ENCODE peak calls at places on chromosome 19, in nine cellular contexts. One of them, this sample, is unnamed.

GRCh38 chr19:52638601-52639000 is 446 bp upstream of the ZNF83 start:
- DNase-seq in astrocyte of the hippocampus: peak; percentile 66
- DNase-seq in Peyer's patch: no peak
- DNase-seq in Calu3: no peak
- DNase-seq in AG10803: peak; percentile 52
- DNase-seq in mesothelial cell of epicardium: no peak
- DNase-seq in CD4-positive, alpha-beta memory T cell: peak; percentile 39
- DNase-seq in GM18507: no peak
- DNase-seq in HTR-8/SVneo: peak; percentile 37
- DNase-seq in this sample: peak; percentile 12

GRCh38 chr19:10808937-10809655 is 26.9 kb downstream of the TMED1 start:
- DNase-seq in CD4-positive, alpha-beta memory T cell: peak; percentile 73
- DNase-seq in mesothelial cell of epicardium: no peak
- DNase-seq in AG10803: peak; percentile 52
- DNase-seq in Peyer's patch: no peak
- DNase-seq in astrocyte of the hippocampus: peak; percentile 64
- DNase-seq in GM18507: no peak
- DNase-seq in HTR-8/SVneo: no peak
- DNase-seq in Calu3: peak; percentile 31
- DNase-seq in this sample: peak; percentile 80

GRCh38 chr19:58182989-58183821 is at the start of gene ZNF274:
- DNase-seq in HTR-8/SVneo: peak; percentile 90
- DNase-seq in mesothelial cell of epicardium: peak; percentile 93
- DNase-seq in GM18507: peak; percentile 92
- DNase-seq in Calu3: peak; percentile 98
- DNase-seq in astrocyte of the hippocampus: peak; percentile 97
- DNase-seq in CD4-positive, alpha-beta memory T cell: peak; percentile 94
- DNase-seq in Peyer's patch: peak; percentile 96
- DNase-seq in AG10803: peak; percentile 89
- DNase-seq in this sample: peak; percentile 91

GRCh38 chr19:12665281-12665573 is 1.3 kb downstream of the MAN2B1 start:
- DNase-seq in GM18507: peak; percentile 54
- DNase-seq in Peyer's patch: no peak
- DNase-seq in AG10803: no peak
- DNase-seq in HTR-8/SVneo: no peak
- DNase-seq in astrocyte of the hippocampus: no peak
- DNase-seq in CD4-positive, alpha-beta memory T cell: peak; percentile 73
- DNase-seq in mesothelial cell of epicardium: no peak
- DNase-seq in Calu3: no peak
- DNase-seq in this sample: no peak

GRCh38 chr19:11659612-11660011 is 62.3 kb downstream of the ZNF627 start:
- DNase-seq in mesothelial cell of epicardium: no peak
- DNase-seq in astrocyte of the hippocampus: no peak
- DNase-seq in GM18507: no peak
- DNase-seq in HTR-8/SVneo: peak; percentile 29
- DNase-seq in Calu3: no peak
- DNase-seq in CD4-positive, alpha-beta memory T cell: no peak
- DNase-seq in AG10803: peak; percentile 9
- DNase-seq in Peyer's patch: no peak
- DNase-seq in this sample: peak; percentile 24

GRCh38 chr19:23872282-23872919 is 42.3 kb upstream of the ZNF726 start:
- DNase-seq in CD4-positive, alpha-beta memory T cell: no peak
- DNase-seq in astrocyte of the hippocampus: no peak
- DNase-seq in HTR-8/SVneo: no peak
- DNase-seq in AG10803: no peak
- DNase-seq in GM18507: no peak
- DNase-seq in Calu3: no peak
- DNase-seq in Peyer's patch: no peak
- DNase-seq in mesothelial cell of epicardium: no peak
- DNase-seq in this sample: no peak

GRCh38 chr19:16228637-16229321 is 31.1 kb downstream of the AP1M1 start:
- DNase-seq in Calu3: no peak
- DNase-seq in HTR-8/SVneo: no peak
- DNase-seq in astrocyte of the hippocampus: no peak
- DNase-seq in AG10803: no peak
- DNase-seq in mesothelial cell of epicardium: no peak
- DNase-seq in GM18507: no peak
- DNase-seq in CD4-positive, alpha-beta memory T cell: no peak
- DNase-seq in Peyer's patch: no peak
- DNase-seq in this sample: no peak

GRCh38 chr19:35144600-35145436 is 1.8 kb downstream of the FXYD7 start:
- DNase-seq in CD4-positive, alpha-beta memory T cell: peak; percentile 66
- DNase-seq in astrocyte of the hippocampus: no peak
- DNase-seq in GM18507: no peak
- DNase-seq in HTR-8/SVneo: no peak
- DNase-seq in Calu3: peak; percentile 93
- DNase-seq in Peyer's patch: no peak
- DNase-seq in AG10803: no peak
- DNase-seq in mesothelial cell of epicardium: no peak
- DNase-seq in this sample: peak; percentile 91

GRCh38 chr19:53131732-53132131 is 978 bp downstream of the ZNF415 start:
- DNase-seq in mesothelial cell of epicardium: no peak
- DNase-seq in GM18507: no peak
- DNase-seq in AG10803: no peak
- DNase-seq in Peyer's patch: no peak
- DNase-seq in CD4-positive, alpha-beta memory T cell: no peak
- DNase-seq in astrocyte of the hippocampus: no peak
- DNase-seq in HTR-8/SVneo: no peak
- DNase-seq in Calu3: no peak
- DNase-seq in this sample: no peak

GRCh38 chr19:18762125-18763023 is 28.7 kb downstream of the COMP start:
- DNase-seq in Peyer's patch: peak; percentile 81
- DNase-seq in CD4-positive, alpha-beta memory T cell: no peak
- DNase-seq in GM18507: no peak
- DNase-seq in AG10803: no peak
- DNase-seq in HTR-8/SVneo: no peak
- DNase-seq in mesothelial cell of epicardium: peak; percentile 55
- DNase-seq in Calu3: peak; percentile 64
- DNase-seq in astrocyte of the hippocampus: peak; percentile 91
- DNase-seq in this sample: peak; percentile 90

GRCh38 chr19:29804493-29804892 is 7.3 kb upstream of the CCNE1 start:
- DNase-seq in astrocyte of the hippocampus: no peak
- DNase-seq in HTR-8/SVneo: no peak
- DNase-seq in mesothelial cell of epicardium: no peak
- DNase-seq in CD4-positive, alpha-beta memory T cell: no peak
- DNase-seq in AG10803: no peak
- DNase-seq in Calu3: no peak
- DNase-seq in Peyer's patch: no peak
- DNase-seq in GM18507: peak; percentile 18
- DNase-seq in this sample: no peak

GRCh38 chr19:23305555-23305954 is 55.4 kb upstream of the ZNF724 start:
- DNase-seq in CD4-positive, alpha-beta memory T cell: no peak
- DNase-seq in GM18507: no peak
- DNase-seq in astrocyte of the hippocampus: no peak
- DNase-seq in mesothelial cell of epicardium: no peak
- DNase-seq in AG10803: no peak
- DNase-seq in Peyer's patch: no peak
- DNase-seq in HTR-8/SVneo: peak; percentile 4
- DNase-seq in Calu3: no peak
- DNase-seq in this sample: peak; percentile 7

GRCh38 chr19:44025217-44025936 is at the start of gene ZNF222:
- DNase-seq in Calu3: peak; percentile 77
- DNase-seq in HTR-8/SVneo: peak; percentile 79
- DNase-seq in CD4-positive, alpha-beta memory T cell: peak; percentile 84
- DNase-seq in mesothelial cell of epicardium: peak; percentile 67
- DNase-seq in GM18507: peak; percentile 37
- DNase-seq in Peyer's patch: peak; percentile 76
- DNase-seq in astrocyte of the hippocampus: peak; percentile 94
- DNase-seq in AG10803: peak; percentile 84
- DNase-seq in this sample: peak; percentile 71

GRCh38 chr19:21626924-21627697 is 121.7 kb downstream of the ZNF429 start:
- DNase-seq in Calu3: no peak
- DNase-seq in CD4-positive, alpha-beta memory T cell: no peak
- DNase-seq in astrocyte of the hippocampus: no peak
- DNase-seq in Peyer's patch: no peak
- DNase-seq in GM18507: no peak
- DNase-seq in AG10803: no peak
- DNase-seq in HTR-8/SVneo: no peak
- DNase-seq in mesothelial cell of epicardium: no peak
- DNase-seq in this sample: no peak

GRCh38 chr19:19348266-19348665 is 27.6 kb downstream of the MAU2 start:
- DNase-seq in CD4-positive, alpha-beta memory T cell: no peak
- DNase-seq in AG10803: no peak
- DNase-seq in astrocyte of the hippocampus: peak; percentile 45
- DNase-seq in HTR-8/SVneo: no peak
- DNase-seq in Peyer's patch: no peak
- DNase-seq in GM18507: no peak
- DNase-seq in Calu3: no peak
- DNase-seq in mesothelial cell of epicardium: no peak
- DNase-seq in this sample: no peak

GRCh38 chr19:51687791-51688664 is 5.1 kb upstream of the SPACA6 start:
- DNase-seq in HTR-8/SVneo: peak; percentile 53
- DNase-seq in GM18507: no peak
- DNase-seq in astrocyte of the hippocampus: peak; percentile 68
- DNase-seq in Peyer's patch: no peak
- DNase-seq in Calu3: peak; percentile 54
- DNase-seq in AG10803: peak; percentile 67
- DNase-seq in CD4-positive, alpha-beta memory T cell: no peak
- DNase-seq in mesothelial cell of epicardium: peak; percentile 52
- DNase-seq in this sample: peak; percentile 53

GRCh38 chr19:37990362-37990761 is 83.4 kb downstream of the SIPA1L3 start:
- DNase-seq in HTR-8/SVneo: no peak
- DNase-seq in GM18507: no peak
- DNase-seq in AG10803: no peak
- DNase-seq in astrocyte of the hippocampus: no peak
- DNase-seq in mesothelial cell of epicardium: no peak
- DNase-seq in CD4-positive, alpha-beta memory T cell: no peak
- DNase-seq in Peyer's patch: no peak
- DNase-seq in Calu3: no peak
- DNase-seq in this sample: peak; percentile 60

GRCh38 chr19:926595-927043 is 784 bp downstream of the ARID3A start:
- DNase-seq in astrocyte of the hippocampus: peak; percentile 59
- DNase-seq in Calu3: no peak
- DNase-seq in CD4-positive, alpha-beta memory T cell: no peak
- DNase-seq in mesothelial cell of epicardium: no peak
- DNase-seq in HTR-8/SVneo: no peak
- DNase-seq in AG10803: no peak
- DNase-seq in Peyer's patch: no peak
- DNase-seq in GM18507: no peak
- DNase-seq in this sample: peak; percentile 39

GRCh38 chr19:12156254-12157058 is at the start of gene ZNF625:
- DNase-seq in astrocyte of the hippocampus: peak; percentile 96
- DNase-seq in Calu3: no peak
- DNase-seq in HTR-8/SVneo: peak; percentile 93
- DNase-seq in Peyer's patch: peak; percentile 78
- DNase-seq in mesothelial cell of epicardium: peak; percentile 88
- DNase-seq in CD4-positive, alpha-beta memory T cell: no peak
- DNase-seq in AG10803: peak; percentile 82
- DNase-seq in GM18507: no peak
- DNase-seq in this sample: peak; percentile 82

GRCh38 chr19:16185925-16186234 is 670 bp downstream of the FAM32A start:
- DNase-seq in CD4-positive, alpha-beta memory T cell: no peak
- DNase-seq in Calu3: no peak
- DNase-seq in mesothelial cell of epicardium: no peak
- DNase-seq in astrocyte of the hippocampus: no peak
- DNase-seq in HTR-8/SVneo: no peak
- DNase-seq in AG10803: peak; percentile 43
- DNase-seq in Peyer's patch: no peak
- DNase-seq in GM18507: no peak
- DNase-seq in this sample: no peak

This sample was measured in RWPE1.